ENCODE peak calls at places on chromosomes 3 and 15, in nine cellular contexts. One of them, this sample, is unnamed.

GRCh38 chr3:152421162-152421561 is 152.4 kb downstream of the MBNL1 start:
- DNase-seq in KBM-7: no peak
- DNase-seq in NCI-H1694 treated with DMSO at 0.1 percent for 48 hours: no peak
- DNase-seq in foreskin fibroblast: no peak
- DNase-seq in cardiac fibroblast: no peak
- DNase-seq in activated B cell treated with CpG ODN at 0.5 μM for 24 hours: no peak
- DNase-seq in tibial nerve: no peak
- DNase-seq in DMS 273 treated with DMSO at 0.1 percent for 48 hours: no peak
- DNase-seq in iPS-NIHi11: no peak
- DNase-seq in this sample: no peak

GRCh38 chr3:4394048-4394447 is 73.0 kb downstream of the SUMF1 start:
- DNase-seq in tibial nerve: no peak
- DNase-seq in activated B cell treated with CpG ODN at 0.5 μM for 24 hours: no peak
- DNase-seq in KBM-7: peak; percentile 44
- DNase-seq in NCI-H1694 treated with DMSO at 0.1 percent for 48 hours: no peak
- DNase-seq in foreskin fibroblast: no peak
- DNase-seq in iPS-NIHi11: no peak
- DNase-seq in DMS 273 treated with DMSO at 0.1 percent for 48 hours: no peak
- DNase-seq in cardiac fibroblast: peak; percentile 47
- DNase-seq in this sample: no peak

GRCh38 chr3:105030211-105030610 is 336.5 kb upstream of the ALCAM start:
- DNase-seq in foreskin fibroblast: no peak
- DNase-seq in iPS-NIHi11: no peak
- DNase-seq in DMS 273 treated with DMSO at 0.1 percent for 48 hours: no peak
- DNase-seq in tibial nerve: no peak
- DNase-seq in cardiac fibroblast: no peak
- DNase-seq in NCI-H1694 treated with DMSO at 0.1 percent for 48 hours: no peak
- DNase-seq in KBM-7: no peak
- DNase-seq in activated B cell treated with CpG ODN at 0.5 μM for 24 hours: no peak
- DNase-seq in this sample: no peak

GRCh38 chr3:93843981-93844380 is 129.7 kb downstream of the PROS1 start:
- DNase-seq in KBM-7: no peak
- DNase-seq in tibial nerve: peak; percentile 7
- DNase-seq in DMS 273 treated with DMSO at 0.1 percent for 48 hours: no peak
- DNase-seq in cardiac fibroblast: peak; percentile 95
- DNase-seq in activated B cell treated with CpG ODN at 0.5 μM for 24 hours: no peak
- DNase-seq in NCI-H1694 treated with DMSO at 0.1 percent for 48 hours: no peak
- DNase-seq in iPS-NIHi11: no peak
- DNase-seq in foreskin fibroblast: peak; percentile 84
- DNase-seq in this sample: no peak

GRCh38 chr3:15831927-15832326 is 34.1 kb upstream of the ANKRD28 start:
- DNase-seq in KBM-7: no peak
- DNase-seq in cardiac fibroblast: no peak
- DNase-seq in foreskin fibroblast: no peak
- DNase-seq in activated B cell treated with CpG ODN at 0.5 μM for 24 hours: no peak
- DNase-seq in tibial nerve: no peak
- DNase-seq in DMS 273 treated with DMSO at 0.1 percent for 48 hours: no peak
- DNase-seq in NCI-H1694 treated with DMSO at 0.1 percent for 48 hours: no peak
- DNase-seq in iPS-NIHi11: no peak
- DNase-seq in this sample: no peak

GRCh38 chr3:35223636-35224035 is 415.7 kb upstream of the ARPP21 start:
- DNase-seq in NCI-H1694 treated with DMSO at 0.1 percent for 48 hours: no peak
- DNase-seq in activated B cell treated with CpG ODN at 0.5 μM for 24 hours: no peak
- DNase-seq in iPS-NIHi11: no peak
- DNase-seq in foreskin fibroblast: no peak
- DNase-seq in KBM-7: no peak
- DNase-seq in tibial nerve: no peak
- DNase-seq in cardiac fibroblast: no peak
- DNase-seq in DMS 273 treated with DMSO at 0.1 percent for 48 hours: no peak
- DNase-seq in this sample: no peak

GRCh38 chr3:129425619-129426018 is 2.8 kb downstream of the EFCAB12 start:
- DNase-seq in DMS 273 treated with DMSO at 0.1 percent for 48 hours: no peak
- DNase-seq in NCI-H1694 treated with DMSO at 0.1 percent for 48 hours: no peak
- DNase-seq in foreskin fibroblast: no peak
- DNase-seq in activated B cell treated with CpG ODN at 0.5 μM for 24 hours: no peak
- DNase-seq in tibial nerve: no peak
- DNase-seq in KBM-7: no peak
- DNase-seq in cardiac fibroblast: no peak
- DNase-seq in iPS-NIHi11: no peak
- DNase-seq in this sample: no peak

GRCh38 chr3:50604110-50604621 is 7.4 kb downstream of the CISH start:
- DNase-seq in tibial nerve: no peak
- DNase-seq in NCI-H1694 treated with DMSO at 0.1 percent for 48 hours: no peak
- DNase-seq in activated B cell treated with CpG ODN at 0.5 μM for 24 hours: no peak
- DNase-seq in cardiac fibroblast: no peak
- DNase-seq in iPS-NIHi11: no peak
- DNase-seq in KBM-7: no peak
- DNase-seq in DMS 273 treated with DMSO at 0.1 percent for 48 hours: no peak
- DNase-seq in foreskin fibroblast: no peak
- DNase-seq in this sample: no peak

GRCh38 chr15:48592221-48592731 is 53.2 kb downstream of the FBN1 start:
- DNase-seq in tibial nerve: no peak
- DNase-seq in KBM-7: peak; percentile 9
- DNase-seq in DMS 273 treated with DMSO at 0.1 percent for 48 hours: no peak
- DNase-seq in NCI-H1694 treated with DMSO at 0.1 percent for 48 hours: no peak
- DNase-seq in activated B cell treated with CpG ODN at 0.5 μM for 24 hours: no peak
- DNase-seq in iPS-NIHi11: no peak
- DNase-seq in foreskin fibroblast: peak; percentile 93
- DNase-seq in cardiac fibroblast: peak; percentile 99
- DNase-seq in this sample: no peak

GRCh38 chr3:141294848-141295247 is 63.2 kb downstream of the PXYLP1 start:
- DNase-seq in cardiac fibroblast: peak; percentile 57
- DNase-seq in activated B cell treated with CpG ODN at 0.5 μM for 24 hours: no peak
- DNase-seq in NCI-H1694 treated with DMSO at 0.1 percent for 48 hours: no peak
- DNase-seq in DMS 273 treated with DMSO at 0.1 percent for 48 hours: no peak
- DNase-seq in KBM-7: no peak
- DNase-seq in foreskin fibroblast: peak; percentile 59
- DNase-seq in tibial nerve: no peak
- DNase-seq in iPS-NIHi11: no peak
- DNase-seq in this sample: peak; percentile 9

GRCh38 chr15:27671794-27672438 is 427.2 kb downstream of the OCA2 start:
- DNase-seq in cardiac fibroblast: no peak
- DNase-seq in activated B cell treated with CpG ODN at 0.5 μM for 24 hours: no peak
- DNase-seq in foreskin fibroblast: no peak
- DNase-seq in iPS-NIHi11: no peak
- DNase-seq in tibial nerve: no peak
- DNase-seq in NCI-H1694 treated with DMSO at 0.1 percent for 48 hours: no peak
- DNase-seq in KBM-7: no peak
- DNase-seq in DMS 273 treated with DMSO at 0.1 percent for 48 hours: no peak
- DNase-seq in this sample: no peak

This sample was measured in right atrium auricular region.